ENCODE peak calls at places on chromosomes 11 and 22, in five cellular contexts. M is K562, R is H1, G is HepG2, H is GM12878. S is an unnamed sample.
A peak's percentile ranks its signal among the peaks of the same experiment; 100 is the strongest.

GRCh38 chr11:68142028-68142412 is 20.8 kb upstream of the CHKA start:
- DNase-seq in M (no peak), H (no peak), G (no peak), R (no peak), S (no peak)

GRCh38 chr22:28943501-28943879 is 60.1 kb downstream of the ZNRF3 start:
- DNase-seq in R (no peak), G (no peak), M (no peak), H (no peak), S (no peak)

GRCh38 chr22:36913431-36914382 is at the start of gene CSF2RB:
- DNase-seq in G (no peak), R (no peak), M (no peak), H (no peak), S (no peak)

GRCh38 chr11:45658292-45658991 is 7.0 kb downstream of the CHST1 start:
- DNase-seq in R (peak; percentile 77), H (no peak), M (no peak), G (peak; percentile 10), S (no peak)

GRCh38 chr22:45199723-45200122 is 36.0 kb downstream of the NUP50 start:
- DNase-seq in R (no peak), G (no peak), H (no peak), M (no peak), S (no peak)

GRCh38 chr11:41613321-41613720 is 153.9 kb upstream of the LRRC4C start:
- DNase-seq in H (no peak), G (no peak), M (no peak), R (no peak), S (no peak)

GRCh38 chr22:29987143-29987542 is 93.1 kb upstream of the HORMAD2 start:
- DNase-seq in R (no peak), M (no peak), G (no peak), H (no peak), S (no peak)

GRCh38 chr22:39575552-39575825 is 4.9 kb downstream of the CACNA1I start:
- DNase-seq in G (no peak), H (no peak), R (no peak), M (no peak), S (no peak)

GRCh38 chr11:65646288-65646734 is 8.4 kb downstream of the SIPA1 start:
- DNase-seq in M (no peak), H (no peak), R (no peak), G (no peak), S (no peak)

DNA sequence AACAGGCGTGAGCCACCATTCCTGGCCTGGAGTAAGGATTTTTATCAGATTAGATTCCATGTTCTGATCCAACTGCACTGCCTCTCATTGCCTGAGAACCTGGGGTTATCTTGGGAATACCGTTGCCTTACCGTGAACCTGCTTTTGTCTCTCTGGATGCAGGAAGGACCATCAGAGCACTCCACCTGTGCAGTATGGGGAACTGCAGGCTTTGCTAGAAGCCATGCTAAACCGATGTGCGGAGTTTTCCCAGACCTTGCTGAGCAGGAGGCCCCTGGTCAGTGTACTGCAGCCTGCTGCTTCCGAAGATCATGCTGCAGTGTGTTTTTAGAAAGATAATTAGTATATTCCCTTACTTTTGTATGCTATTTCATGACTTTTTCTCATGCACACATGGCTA is 43.6 kb downstream of the MEI1 start:
- DNase-seq in M (no peak), H (no peak), G (no peak), R (no peak), S (no peak)
- TF ChIP-seq CEBPB in M (no peak), H (no peak), G (no peak), R (no peak), S (no peak)

GRCh38 chr11:10331548-10332289 is 26.8 kb downstream of the ADM start:
- DNase-seq in R (no peak), H (no peak), M (no peak), G (no peak), S (no peak)

GRCh38 chr11:10328314-10329090 is 23.6 kb downstream of the ADM start:
- DNase-seq in M (no peak), H (no peak), R (no peak), G (no peak), S (no peak)

GRCh38 chr11:10329356-10329755 is 24.5 kb downstream of the ADM start:
- DNase-seq in R (no peak), G (no peak), H (no peak), M (no peak), S (no peak)

GRCh38 chr11:10327254-10327653 is 22.4 kb downstream of the ADM start:
- DNase-seq in H (no peak), G (no peak), M (peak; percentile 29), R (no peak), S (no peak)

GRCh38 chr11:10329935-10330334 is 25.1 kb downstream of the ADM start:
- DNase-seq in G (no peak), H (no peak), M (no peak), R (no peak), S (no peak)
- TF ChIP-seq SIN3A in G (no peak), H (no peak), M (no peak), R (no peak), S (no peak)

GRCh38 chr22:50306753-50307749 is at the start of gene PLXNB2:
- DNase-seq in H (no peak), R (peak; percentile 78), G (peak; percentile 68), M (peak; percentile 83), S (peak; percentile 56)

GRCh38 chr22:50304528-50305392 is 2.7 kb downstream of the PLXNB2 start:
- DNase-seq in M (peak; percentile 64), G (no peak), R (no peak), H (no peak), S (no peak)

GRCh38 chr22:50305393-50305657 is 2.1 kb downstream of the PLXNB2 start:
- DNase-seq in R (no peak), G (no peak), M (no peak), H (no peak), S (no peak)

GRCh38 chr22:50303848-50304527 is 3.5 kb downstream of the PLXNB2 start:
- DNase-seq in H (no peak), M (peak; percentile 47), G (peak; percentile 23), R (peak; percentile 73), S (no peak)

DNA sequence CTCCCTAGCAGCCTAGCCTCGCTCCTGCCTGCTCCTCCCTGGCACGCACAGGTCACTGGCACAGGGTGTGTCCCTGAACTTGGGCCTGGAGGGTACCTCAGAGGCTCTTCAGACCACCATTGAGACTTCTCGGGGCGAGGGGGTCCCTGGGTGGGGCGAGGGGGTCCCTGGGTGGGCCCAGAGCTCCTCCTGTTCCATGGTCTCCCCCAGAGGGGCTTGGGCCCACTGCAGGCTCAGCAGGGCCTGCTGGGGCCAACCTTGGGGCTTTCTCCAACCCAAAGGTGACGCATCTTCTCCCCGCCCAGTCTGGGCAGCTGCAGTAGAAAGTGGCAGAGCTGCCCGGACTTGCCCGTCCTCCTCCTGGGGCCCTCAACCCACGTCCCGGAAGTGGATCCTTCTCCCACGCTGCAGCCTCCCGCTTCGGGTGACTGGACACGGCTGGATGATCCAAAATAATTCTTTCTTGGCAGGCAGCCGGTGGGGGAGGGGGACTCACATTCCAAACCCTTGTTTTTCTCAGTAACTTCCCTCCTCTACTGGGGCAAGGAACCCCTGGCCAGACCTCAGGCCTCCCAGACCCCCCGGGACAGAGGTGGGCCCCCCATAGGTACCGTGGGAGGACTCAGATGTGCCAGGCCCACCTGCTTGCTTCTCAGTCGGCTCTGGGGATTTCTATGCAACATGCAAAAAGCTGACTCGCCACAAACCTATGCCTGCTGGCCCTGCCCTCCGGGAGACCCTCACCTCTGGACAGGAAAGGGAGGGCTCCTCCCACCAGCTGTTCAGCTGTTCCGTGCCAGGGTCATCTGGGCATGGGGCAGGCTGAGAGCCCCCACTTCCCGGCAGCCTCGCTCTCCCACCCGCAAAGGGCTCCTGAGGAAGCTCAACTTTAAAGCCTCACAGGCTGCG is 1.5 kb downstream of the PLXNB2 start:
- DNase-seq in M (peak; percentile 35), H (peak; percentile 36), G (no peak), R (no peak), S (peak; percentile 66)
- TF ChIP-seq CEBPB in M (no peak), H (no peak), G (no peak), R (no peak), S (no peak)

GRCh38 chr11:19244084-19244483 is 3.3 kb upstream of the E2F8 start:
- DNase-seq in H (no peak), R (no peak), M (no peak), G (peak; percentile 28), S (no peak)
- TF ChIP-seq SIN3A in H (no peak), R (no peak), M (no peak), G (no peak), S (no peak)

GRCh38 chr22:50293441-50294318 is 13.8 kb downstream of the PLXNB2 start:
- DNase-seq in R (peak; percentile 90), G (peak; percentile 87), M (no peak), H (no peak), S (no peak)
- TF ChIP-seq CEBPB in R (no peak), G (no peak), M (no peak), H (no peak), S (no peak)

GRCh38 chr22:43172191-43172590 is 14.7 kb downstream of the TTLL12 start:
- DNase-seq in H (no peak), M (no peak), R (no peak), G (no peak), S (no peak)
- TF ChIP-seq SIN3A in H (no peak), M (no peak), R (no peak), G (no peak), S (no peak)

GRCh38 chr11:117932987-117933386 is 3.8 kb upstream of the TMPRSS13 start:
- DNase-seq in H (no peak), G (no peak), M (no peak), R (no peak), S (no peak)

GRCh38 chr11:117932426-117932825 is 3.2 kb upstream of the TMPRSS13 start:
- DNase-seq in G (no peak), M (peak; percentile 24), H (no peak), R (no peak), S (no peak)

GRCh38 chr11:117931331-117931950 is 2.2 kb upstream of the TMPRSS13 start:
- DNase-seq in H (no peak), M (no peak), R (no peak), G (no peak), S (no peak)

GRCh38 chr11:117930668-117931330 is 1.6 kb upstream of the TMPRSS13 start:
- DNase-seq in H (no peak), M (no peak), R (no peak), G (no peak), S (no peak)

GRCh38 chr11:117931971-117932370 is 2.8 kb upstream of the TMPRSS13 start:
- DNase-seq in H (peak; percentile 78), R (no peak), G (no peak), M (no peak), S (no peak)
- TF ChIP-seq CEBPB in H (no peak), R (no peak), G (no peak), M (no peak), S (no peak)

S was measured in HCT116.